ENCODE peak calls at places on chromosome X, in nine cellular contexts. One of them, this sample, is unnamed.

GRCh38 chrX:47222776-47223350 is 4.4 kb downstream of the CDK16 start:
- DNase-seq in Caco-2: no peak
- DNase-seq in GM04503: no peak
- DNase-seq in HEK293T: no peak
- DNase-seq in activated CD4-positive, alpha-beta T cell treated with anti-CD3 and anti-CD28 coated beads, Interleukin-2, amount 50 U/mL, for 24 hours: no peak
- DNase-seq in SW 1271: no peak
- DNase-seq in AG04450: no peak
- DNase-seq in GM12864: no peak
- DNase-seq in RCC 7860: no peak
- DNase-seq in this sample: no peak

GRCh38 chrX:23816179-23816578 is 33.2 kb downstream of the SAT1 start:
- DNase-seq in SW 1271: no peak
- DNase-seq in Caco-2: no peak
- DNase-seq in AG04450: no peak
- DNase-seq in RCC 7860: no peak
- DNase-seq in activated CD4-positive, alpha-beta T cell treated with anti-CD3 and anti-CD28 coated beads, Interleukin-2, amount 50 U/mL, for 24 hours: no peak
- DNase-seq in GM12864: no peak
- DNase-seq in HEK293T: no peak
- DNase-seq in GM04503: no peak
- DNase-seq in this sample: no peak

GRCh38 chrX:72641601-72642000 is 69.0 kb upstream of the HDAC8 start:
- DNase-seq in SW 1271: no peak
- DNase-seq in Caco-2: no peak
- DNase-seq in AG04450: no peak
- DNase-seq in GM12864: no peak
- DNase-seq in GM04503: no peak
- DNase-seq in RCC 7860: no peak
- DNase-seq in HEK293T: no peak
- DNase-seq in activated CD4-positive, alpha-beta T cell treated with anti-CD3 and anti-CD28 coated beads, Interleukin-2, amount 50 U/mL, for 24 hours: no peak
- DNase-seq in this sample: no peak

GRCh38 chrX:109740076-109740809 is 7.2 kb upstream of the ACSL4 start:
- DNase-seq in GM12864: no peak
- DNase-seq in Caco-2: peak; percentile 42
- DNase-seq in RCC 7860: no peak
- DNase-seq in SW 1271: no peak
- DNase-seq in HEK293T: no peak
- DNase-seq in GM04503: no peak
- DNase-seq in AG04450: no peak
- DNase-seq in activated CD4-positive, alpha-beta T cell treated with anti-CD3 and anti-CD28 coated beads, Interleukin-2, amount 50 U/mL, for 24 hours: no peak
- DNase-seq in this sample: no peak

GRCh38 chrX:133921764-133922389 is 63.5 kb downstream of the GPC3 start:
- DNase-seq in HEK293T: peak; percentile 81
- DNase-seq in GM04503: no peak
- DNase-seq in GM12864: no peak
- DNase-seq in AG04450: no peak
- DNase-seq in RCC 7860: no peak
- DNase-seq in SW 1271: no peak
- DNase-seq in activated CD4-positive, alpha-beta T cell treated with anti-CD3 and anti-CD28 coated beads, Interleukin-2, amount 50 U/mL, for 24 hours: no peak
- DNase-seq in Caco-2: peak; percentile 59
- DNase-seq in this sample: peak; percentile 1

GRCh38 chrX:15500497-15500966 is at the start of gene BMX:
- DNase-seq in GM12864: no peak
- DNase-seq in HEK293T: no peak
- DNase-seq in activated CD4-positive, alpha-beta T cell treated with anti-CD3 and anti-CD28 coated beads, Interleukin-2, amount 50 U/mL, for 24 hours: no peak
- DNase-seq in Caco-2: no peak
- DNase-seq in GM04503: no peak
- DNase-seq in SW 1271: no peak
- DNase-seq in AG04450: no peak
- DNase-seq in RCC 7860: no peak
- DNase-seq in this sample: no peak

GRCh38 chrX:13750812-13751211 is 16.3 kb downstream of the OFD1 start:
- DNase-seq in RCC 7860: no peak
- DNase-seq in SW 1271: no peak
- DNase-seq in GM04503: no peak
- DNase-seq in AG04450: no peak
- DNase-seq in GM12864: no peak
- DNase-seq in Caco-2: no peak
- DNase-seq in HEK293T: no peak
- DNase-seq in activated CD4-positive, alpha-beta T cell treated with anti-CD3 and anti-CD28 coated beads, Interleukin-2, amount 50 U/mL, for 24 hours: no peak
- DNase-seq in this sample: no peak

GRCh38 chrX:118181030-118181429 is 64.4 kb upstream of the KLHL13 start:
- DNase-seq in AG04450: no peak
- DNase-seq in SW 1271: no peak
- DNase-seq in Caco-2: no peak
- DNase-seq in activated CD4-positive, alpha-beta T cell treated with anti-CD3 and anti-CD28 coated beads, Interleukin-2, amount 50 U/mL, for 24 hours: no peak
- DNase-seq in RCC 7860: peak; percentile 15
- DNase-seq in GM04503: no peak
- DNase-seq in GM12864: no peak
- DNase-seq in HEK293T: no peak
- DNase-seq in this sample: no peak

GRCh38 chrX:19085975-19086772 is 36.1 kb downstream of the ADGRG2 start:
- DNase-seq in activated CD4-positive, alpha-beta T cell treated with anti-CD3 and anti-CD28 coated beads, Interleukin-2, amount 50 U/mL, for 24 hours: no peak
- DNase-seq in AG04450: no peak
- DNase-seq in RCC 7860: no peak
- DNase-seq in GM04503: no peak
- DNase-seq in HEK293T: no peak
- DNase-seq in SW 1271: no peak
- DNase-seq in Caco-2: no peak
- DNase-seq in GM12864: no peak
- DNase-seq in this sample: no peak

GRCh38 chrX:96004386-96004785 is 680.3 kb upstream of the DIAPH2 start:
- DNase-seq in GM04503: no peak
- DNase-seq in HEK293T: no peak
- DNase-seq in AG04450: peak; percentile 38
- DNase-seq in activated CD4-positive, alpha-beta T cell treated with anti-CD3 and anti-CD28 coated beads, Interleukin-2, amount 50 U/mL, for 24 hours: no peak
- DNase-seq in RCC 7860: peak; percentile 4
- DNase-seq in GM12864: no peak
- DNase-seq in SW 1271: no peak
- DNase-seq in Caco-2: no peak
- DNase-seq in this sample: no peak

GRCh38 chrX:119617511-119618164 is 11.4 kb upstream of the NKRF start:
- DNase-seq in AG04450: no peak
- DNase-seq in GM04503: no peak
- DNase-seq in activated CD4-positive, alpha-beta T cell treated with anti-CD3 and anti-CD28 coated beads, Interleukin-2, amount 50 U/mL, for 24 hours: no peak
- DNase-seq in HEK293T: no peak
- DNase-seq in RCC 7860: no peak
- DNase-seq in Caco-2: no peak
- DNase-seq in SW 1271: no peak
- DNase-seq in GM12864: no peak
- DNase-seq in this sample: no peak

GRCh38 chrX:85003655-85004244 is at the start of gene APOOL:
- DNase-seq in RCC 7860: peak; percentile 77
- DNase-seq in SW 1271: peak; percentile 13
- DNase-seq in GM12864: peak; percentile 75
- DNase-seq in AG04450: peak; percentile 63
- DNase-seq in Caco-2: peak; percentile 90
- DNase-seq in HEK293T: peak; percentile 73
- DNase-seq in activated CD4-positive, alpha-beta T cell treated with anti-CD3 and anti-CD28 coated beads, Interleukin-2, amount 50 U/mL, for 24 hours: peak; percentile 43
- DNase-seq in GM04503: peak; percentile 63
- DNase-seq in this sample: peak; percentile 70

GRCh38 chrX:69069086-69069445 is 96.2 kb downstream of the PJA1 start:
- DNase-seq in GM12864: no peak
- DNase-seq in HEK293T: no peak
- DNase-seq in GM04503: no peak
- DNase-seq in activated CD4-positive, alpha-beta T cell treated with anti-CD3 and anti-CD28 coated beads, Interleukin-2, amount 50 U/mL, for 24 hours: no peak
- DNase-seq in SW 1271: no peak
- DNase-seq in Caco-2: no peak
- DNase-seq in RCC 7860: no peak
- DNase-seq in AG04450: no peak
- DNase-seq in this sample: no peak

GRCh38 chrX:138008280-138008679 is 442.4 kb downstream of the ZIC3 start:
- DNase-seq in AG04450: no peak
- DNase-seq in activated CD4-positive, alpha-beta T cell treated with anti-CD3 and anti-CD28 coated beads, Interleukin-2, amount 50 U/mL, for 24 hours: no peak
- DNase-seq in HEK293T: no peak
- DNase-seq in RCC 7860: no peak
- DNase-seq in SW 1271: no peak
- DNase-seq in GM12864: no peak
- DNase-seq in GM04503: no peak
- DNase-seq in Caco-2: no peak
- DNase-seq in this sample: no peak